ENCODE peak calls at places on chromosome 10, in ten cellular contexts. O is AG10803; X is esophagus squamous epithelium; Y is activated CD8-positive, alpha-beta T cell treated with anti-CD3 and anti-CD28 coated beads for 36 hours; F is GM12864; I is fibroblast of pulmonary artery; Q is GM13977; L is heart left ventricle; H is chondrocyte; C is breast epithelium. P is an unnamed sample.
A peak's percentile ranks its signal among the peaks of the same experiment; 100 is the strongest.

GRCh38 chr10:82692458-82692857 is 817.5 kb downstream of the NRG3 start:
- DNase-seq in X (no peak), O (no peak), Y (no peak), F (no peak), Q (no peak), L (no peak), C (no peak), H (no peak), I (no peak), P (no peak)

GRCh38 chr10:24451325-24451820 is 242.4 kb downstream of the KIAA1217 start:
- DNase-seq in F (no peak), X (no peak), L (no peak), C (no peak), I (no peak), O (no peak), Y (no peak), Q (no peak), H (no peak), P (no peak)

GRCh38 chr10:94677691-94678090 is 5.8 kb upstream of the CYP2C18 start:
- DNase-seq in Q (no peak), O (no peak), I (no peak), L (no peak), H (no peak), X (no peak), C (no peak), F (no peak), Y (no peak), P (no peak)

GRCh38 chr10:24944512-24945255 is 7.7 kb downstream of the PRTFDC1 start:
- DNase-seq in F (no peak), I (peak; percentile 72), Q (no peak), O (peak; percentile 46), X (no peak), Y (no peak), L (peak; percentile 38), C (no peak), H (no peak), P (no peak)

GRCh38 chr10:78435484-78436222 is 402.0 kb downstream of the RPS24 start:
- DNase-seq in F (no peak), X (no peak), I (peak; percentile 23), Q (no peak), L (no peak), Y (no peak), C (no peak), O (no peak), H (no peak), P (no peak)

GRCh38 chr10:112953075-112953501 is 3.0 kb downstream of the TCF7L2 start:
- DNase-seq in H (no peak), Y (no peak), I (peak; percentile 47), O (no peak), L (peak; percentile 38), X (no peak), Q (no peak), C (no peak), F (no peak), P (no peak)

GRCh38 chr10:130485958-130486680 is 349.9 kb downstream of the GLRX3 start:
- DNase-seq in I (no peak), H (no peak), L (no peak), O (no peak), C (no peak), X (no peak), Y (no peak), F (no peak), Q (no peak), P (no peak)

GRCh38 chr10:110600487-110601101 is 33.1 kb downstream of the SMC3 start:
- DNase-seq in H (no peak), C (no peak), Y (peak; percentile 38), F (no peak), I (peak; percentile 80), O (peak; percentile 66), Q (peak; percentile 31), X (no peak), L (no peak), P (peak; percentile 32)

GRCh38 chr10:73732426-73732825 is 11.7 kb upstream of the SEC24C start:
- DNase-seq in I (no peak), X (no peak), C (no peak), Y (no peak), L (no peak), F (no peak), O (no peak), Q (no peak), H (no peak), P (no peak)

GRCh38 chr10:19767876-19768275 is 48.4 kb upstream of the PLXDC2 start:
- DNase-seq in Q (no peak), F (no peak), O (no peak), L (no peak), Y (no peak), C (no peak), I (no peak), H (no peak), X (no peak), P (no peak)
- TF ChIP-seq CTCF in Q (no peak), F (no peak), O (no peak), L (no peak), Y (no peak), C (no peak), I (no peak), H (no peak), X (no peak), P (no peak)

DNA sequence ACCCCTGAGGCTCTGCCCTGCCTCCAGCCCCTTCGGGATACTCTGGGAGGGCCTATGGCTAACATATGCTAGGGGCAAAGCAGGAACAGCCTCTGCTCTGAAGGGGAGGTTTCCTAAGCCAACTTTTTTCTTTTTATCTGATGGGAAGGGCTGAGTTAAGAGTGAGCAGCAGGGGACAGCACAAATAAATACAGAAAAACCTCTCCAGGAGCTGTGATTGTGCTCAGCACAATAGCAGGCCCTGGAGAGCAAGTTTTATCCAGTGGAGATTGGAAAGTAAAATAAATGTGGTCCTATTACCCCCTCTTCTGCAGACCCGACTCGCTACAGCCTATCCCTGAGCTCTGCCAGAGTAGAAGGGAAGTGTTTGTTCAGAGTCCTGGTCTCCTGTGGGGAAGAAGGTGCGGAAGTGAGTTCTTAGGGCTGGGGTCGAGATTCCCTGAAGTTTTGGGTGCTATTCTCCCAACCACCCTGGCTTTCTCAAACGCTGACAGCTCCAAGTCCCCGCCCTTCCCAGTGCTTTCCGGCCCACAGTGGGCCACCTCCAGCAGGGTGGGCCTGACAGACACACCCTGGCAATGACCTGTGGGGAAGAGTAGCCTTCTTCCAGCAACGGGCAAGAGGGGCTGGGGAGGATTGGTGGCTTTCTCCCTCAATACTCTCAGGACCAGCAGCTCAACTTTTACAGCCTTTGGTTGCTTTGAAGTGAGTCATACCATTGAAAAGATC is 23.0 kb upstream of the AFAP1L2 start:
- DNase-seq in H (no peak), C (no peak), F (no peak), X (no peak), L (no peak), Y (no peak), O (no peak), I (no peak), Q (no peak), P (no peak)
- TF ChIP-seq CTCF in H (peak; percentile 34), C (no peak), F (no peak), X (no peak), L (no peak), Y (no peak), O (no peak), I (no peak), Q (no peak), P (no peak)

GRCh38 chr10:119762805-119763798 is 37.3 kb downstream of the INPP5F start:
- DNase-seq in Q (no peak), F (no peak), L (no peak), X (no peak), O (no peak), C (no peak), I (no peak), H (no peak), Y (no peak), P (no peak)
- TF ChIP-seq CTCF in Q (no peak), F (no peak), L (no peak), X (no peak), O (no peak), C (no peak), I (no peak), H (no peak), Y (no peak), P (no peak)

GRCh38 chr10:3413937-3414710 is 241.5 kb upstream of the PITRM1 start:
- DNase-seq in Q (no peak), C (no peak), O (no peak), H (peak; percentile 19), X (no peak), F (no peak), I (no peak), Y (no peak), L (no peak), P (no peak)
- TF ChIP-seq CTCF in Q (no peak), C (no peak), O (no peak), H (no peak), X (no peak), F (no peak), I (no peak), Y (no peak), L (no peak), P (no peak)

GRCh38 chr10:9615179-9615578 is 1402.5 kb upstream of the CELF2 start:
- DNase-seq in Q (no peak), L (no peak), I (no peak), F (no peak), C (no peak), H (no peak), X (no peak), Y (no peak), O (peak; percentile 4), P (no peak)
- TF ChIP-seq CTCF in Q (no peak), L (no peak), I (no peak), F (no peak), C (no peak), H (no peak), X (no peak), Y (no peak), O (no peak), P (no peak)

GRCh38 chr10:71268247-71268691 is 50.8 kb upstream of the SLC29A3 start:
- DNase-seq in H (no peak), X (no peak), Q (no peak), O (peak; percentile 74), F (no peak), I (peak; percentile 63), C (no peak), Y (no peak), L (peak; percentile 67), P (no peak)
- TF ChIP-seq CTCF in H (peak; percentile 77), X (peak; percentile 35), Q (no peak), O (peak; percentile 91), F (peak; percentile 23), I (peak; percentile 80), C (no peak), Y (no peak), L (peak; percentile 26), P (no peak)

P was measured in GM20000.